ENCODE peak calls at places on chromosomes 7 and 10, in ten cellular contexts. One of them, this sample, is unnamed.

GRCh38 chr7:33423646-33424020 is 294.3 kb downstream of the BBS9 start:
- DNase-seq in GM23248: no peak
- DNase-seq in lower lobe of right lung: no peak
- DNase-seq in colonic mucosa: peak; percentile 28
- DNase-seq in ureter: no peak
- DNase-seq in fibroblast of the conjunctiva: no peak
- DNase-seq in cerebellum: no peak
- DNase-seq in iPS-NIHi11: peak; percentile 17
- DNase-seq in activated CD4-positive, alpha-beta memory T cell treated with anti-CD3 and anti-CD28 coated beads for 36 hours: peak; percentile 13
- DNase-seq in CD4-positive, alpha-beta T cell: no peak
- DNase-seq in this sample: peak; percentile 8

GRCh38 chr7:134941947-134942346 is 44.4 kb upstream of the AGBL3 start:
- DNase-seq in GM23248: peak; percentile 32
- DNase-seq in lower lobe of right lung: no peak
- DNase-seq in colonic mucosa: no peak
- DNase-seq in ureter: no peak
- DNase-seq in fibroblast of the conjunctiva: no peak
- DNase-seq in cerebellum: no peak
- DNase-seq in iPS-NIHi11: no peak
- DNase-seq in activated CD4-positive, alpha-beta memory T cell treated with anti-CD3 and anti-CD28 coated beads for 36 hours: no peak
- DNase-seq in CD4-positive, alpha-beta T cell: no peak
- DNase-seq in this sample: no peak

GRCh38 chr7:106812027-106812643 is 52.9 kb upstream of the PIK3CG start:
- DNase-seq in GM23248: peak; percentile 49
- DNase-seq in lower lobe of right lung: peak; percentile 54
- DNase-seq in colonic mucosa: no peak
- DNase-seq in ureter: no peak
- DNase-seq in fibroblast of the conjunctiva: no peak
- DNase-seq in cerebellum: no peak
- DNase-seq in iPS-NIHi11: no peak
- DNase-seq in activated CD4-positive, alpha-beta memory T cell treated with anti-CD3 and anti-CD28 coated beads for 36 hours: no peak
- DNase-seq in CD4-positive, alpha-beta T cell: no peak
- DNase-seq in this sample: no peak

GRCh38 chr7:158655931-158656441 is 48.6 kb downstream of the NCAPG2 start:
- DNase-seq in GM23248: no peak
- DNase-seq in lower lobe of right lung: no peak
- DNase-seq in colonic mucosa: no peak
- DNase-seq in ureter: no peak
- DNase-seq in fibroblast of the conjunctiva: no peak
- DNase-seq in cerebellum: no peak
- DNase-seq in iPS-NIHi11: no peak
- DNase-seq in activated CD4-positive, alpha-beta memory T cell treated with anti-CD3 and anti-CD28 coated beads for 36 hours: peak; percentile 88
- DNase-seq in CD4-positive, alpha-beta T cell: no peak
- DNase-seq in this sample: no peak

GRCh38 chr10:5343561-5343960 is 21.2 kb upstream of the UCN3 start:
- DNase-seq in GM23248: peak; percentile 9
- DNase-seq in lower lobe of right lung: no peak
- DNase-seq in colonic mucosa: no peak
- DNase-seq in ureter: no peak
- DNase-seq in fibroblast of the conjunctiva: no peak
- DNase-seq in cerebellum: no peak
- DNase-seq in iPS-NIHi11: no peak
- DNase-seq in activated CD4-positive, alpha-beta memory T cell treated with anti-CD3 and anti-CD28 coated beads for 36 hours: peak; percentile 39
- DNase-seq in CD4-positive, alpha-beta T cell: peak; percentile 37
- DNase-seq in this sample: peak; percentile 14

GRCh38 chr10:60384708-60385398 is 4.8 kb downstream of the ANK3 start:
- DNase-seq in GM23248: peak; percentile 96
- DNase-seq in lower lobe of right lung: no peak
- DNase-seq in colonic mucosa: no peak
- DNase-seq in ureter: no peak
- DNase-seq in fibroblast of the conjunctiva: peak; percentile 93
- DNase-seq in cerebellum: peak; percentile 64
- DNase-seq in iPS-NIHi11: peak; percentile 37
- DNase-seq in activated CD4-positive, alpha-beta memory T cell treated with anti-CD3 and anti-CD28 coated beads for 36 hours: no peak
- DNase-seq in CD4-positive, alpha-beta T cell: no peak
- DNase-seq in this sample: peak; percentile 41

GRCh38 chr10:56346845-56347415 is 14.1 kb downstream of the ZWINT start:
- DNase-seq in GM23248: peak; percentile 35
- DNase-seq in lower lobe of right lung: no peak
- DNase-seq in colonic mucosa: no peak
- DNase-seq in ureter: no peak
- DNase-seq in fibroblast of the conjunctiva: no peak
- DNase-seq in cerebellum: no peak
- DNase-seq in iPS-NIHi11: no peak
- DNase-seq in activated CD4-positive, alpha-beta memory T cell treated with anti-CD3 and anti-CD28 coated beads for 36 hours: no peak
- DNase-seq in CD4-positive, alpha-beta T cell: no peak
- DNase-seq in this sample: peak; percentile 5

GRCh38 chr10:99872367-99873162 is 90.1 kb downstream of the ABCC2 start:
- DNase-seq in GM23248: peak; percentile 42
- DNase-seq in lower lobe of right lung: no peak
- DNase-seq in colonic mucosa: no peak
- DNase-seq in ureter: no peak
- DNase-seq in fibroblast of the conjunctiva: no peak
- DNase-seq in cerebellum: no peak
- DNase-seq in iPS-NIHi11: no peak
- DNase-seq in activated CD4-positive, alpha-beta memory T cell treated with anti-CD3 and anti-CD28 coated beads for 36 hours: peak; percentile 14
- DNase-seq in CD4-positive, alpha-beta T cell: no peak
- DNase-seq in this sample: no peak

GRCh38 chr7:92836489-92837213 is at the start of gene CDK6:
- DNase-seq in GM23248: peak; percentile 87
- DNase-seq in lower lobe of right lung: peak; percentile 74
- DNase-seq in colonic mucosa: peak; percentile 76
- DNase-seq in ureter: peak; percentile 59
- DNase-seq in fibroblast of the conjunctiva: no peak
- DNase-seq in cerebellum: no peak
- DNase-seq in iPS-NIHi11: peak; percentile 73
- DNase-seq in activated CD4-positive, alpha-beta memory T cell treated with anti-CD3 and anti-CD28 coated beads for 36 hours: peak; percentile 80
- DNase-seq in CD4-positive, alpha-beta T cell: peak; percentile 55
- DNase-seq in this sample: peak; percentile 80

GRCh38 chr7:95686109-95686508 is 86.2 kb upstream of the DYNC1I1 start:
- DNase-seq in GM23248: peak; percentile 81
- DNase-seq in lower lobe of right lung: no peak
- DNase-seq in colonic mucosa: peak; percentile 41
- DNase-seq in ureter: peak; percentile 51
- DNase-seq in fibroblast of the conjunctiva: peak; percentile 53
- DNase-seq in cerebellum: no peak
- DNase-seq in iPS-NIHi11: peak; percentile 36
- DNase-seq in activated CD4-positive, alpha-beta memory T cell treated with anti-CD3 and anti-CD28 coated beads for 36 hours: no peak
- DNase-seq in CD4-positive, alpha-beta T cell: no peak
- DNase-seq in this sample: peak; percentile 79

GRCh38 chr10:6637053-6637452 is 57.0 kb upstream of the PRKCQ start:
- DNase-seq in GM23248: no peak
- DNase-seq in lower lobe of right lung: no peak
- DNase-seq in colonic mucosa: no peak
- DNase-seq in ureter: no peak
- DNase-seq in fibroblast of the conjunctiva: no peak
- DNase-seq in cerebellum: no peak
- DNase-seq in iPS-NIHi11: no peak
- DNase-seq in activated CD4-positive, alpha-beta memory T cell treated with anti-CD3 and anti-CD28 coated beads for 36 hours: no peak
- DNase-seq in CD4-positive, alpha-beta T cell: no peak
- DNase-seq in this sample: no peak

GRCh38 chr10:47254611-47255010 is 45.4 kb upstream of the GDF10 start:
- DNase-seq in GM23248: no peak
- DNase-seq in lower lobe of right lung: no peak
- DNase-seq in colonic mucosa: no peak
- DNase-seq in ureter: no peak
- DNase-seq in fibroblast of the conjunctiva: no peak
- DNase-seq in cerebellum: no peak
- DNase-seq in iPS-NIHi11: no peak
- DNase-seq in activated CD4-positive, alpha-beta memory T cell treated with anti-CD3 and anti-CD28 coated beads for 36 hours: no peak
- DNase-seq in CD4-positive, alpha-beta T cell: no peak
- DNase-seq in this sample: no peak

GRCh38 chr10:86152354-86152753 is 214.2 kb downstream of the GRID1 start:
- DNase-seq in GM23248: no peak
- DNase-seq in lower lobe of right lung: no peak
- DNase-seq in colonic mucosa: no peak
- DNase-seq in ureter: no peak
- DNase-seq in fibroblast of the conjunctiva: no peak
- DNase-seq in cerebellum: no peak
- DNase-seq in iPS-NIHi11: no peak
- DNase-seq in activated CD4-positive, alpha-beta memory T cell treated with anti-CD3 and anti-CD28 coated beads for 36 hours: no peak
- DNase-seq in CD4-positive, alpha-beta T cell: no peak
- DNase-seq in this sample: no peak

GRCh38 chr7:94297397-94297838 is 97.3 kb upstream of the COL1A2 start:
- DNase-seq in GM23248: peak; percentile 98
- DNase-seq in lower lobe of right lung: no peak
- DNase-seq in colonic mucosa: peak; percentile 28
- DNase-seq in ureter: peak; percentile 80
- DNase-seq in fibroblast of the conjunctiva: peak; percentile 91
- DNase-seq in cerebellum: no peak
- DNase-seq in iPS-NIHi11: no peak
- DNase-seq in activated CD4-positive, alpha-beta memory T cell treated with anti-CD3 and anti-CD28 coated beads for 36 hours: no peak
- DNase-seq in CD4-positive, alpha-beta T cell: no peak
- DNase-seq in this sample: no peak

GRCh38 chr7:157125376-157126223 is 13.1 kb upstream of the UBE3C start:
- DNase-seq in GM23248: no peak
- DNase-seq in lower lobe of right lung: no peak
- DNase-seq in colonic mucosa: no peak
- DNase-seq in ureter: no peak
- DNase-seq in fibroblast of the conjunctiva: no peak
- DNase-seq in cerebellum: no peak
- DNase-seq in iPS-NIHi11: no peak
- DNase-seq in activated CD4-positive, alpha-beta memory T cell treated with anti-CD3 and anti-CD28 coated beads for 36 hours: no peak
- DNase-seq in CD4-positive, alpha-beta T cell: no peak
- DNase-seq in this sample: no peak

GRCh38 chr7:137096607-137097006 is 228.2 kb downstream of the CHRM2 start:
- DNase-seq in GM23248: no peak
- DNase-seq in lower lobe of right lung: no peak
- DNase-seq in colonic mucosa: no peak
- DNase-seq in ureter: no peak
- DNase-seq in fibroblast of the conjunctiva: no peak
- DNase-seq in cerebellum: no peak
- DNase-seq in iPS-NIHi11: no peak
- DNase-seq in activated CD4-positive, alpha-beta memory T cell treated with anti-CD3 and anti-CD28 coated beads for 36 hours: no peak
- DNase-seq in CD4-positive, alpha-beta T cell: no peak
- DNase-seq in this sample: peak; percentile 23

GRCh38 chr7:92255308-92255707 is 9.5 kb downstream of the ANKIB1 start:
- DNase-seq in GM23248: peak; percentile 95
- DNase-seq in lower lobe of right lung: no peak
- DNase-seq in colonic mucosa: no peak
- DNase-seq in ureter: no peak
- DNase-seq in fibroblast of the conjunctiva: peak; percentile 12
- DNase-seq in cerebellum: no peak
- DNase-seq in iPS-NIHi11: no peak
- DNase-seq in activated CD4-positive, alpha-beta memory T cell treated with anti-CD3 and anti-CD28 coated beads for 36 hours: no peak
- DNase-seq in CD4-positive, alpha-beta T cell: no peak
- DNase-seq in this sample: no peak

GRCh38 chr10:105197960-105198359 is 556.9 kb downstream of the SORCS3 start:
- DNase-seq in GM23248: no peak
- DNase-seq in lower lobe of right lung: no peak
- DNase-seq in colonic mucosa: no peak
- DNase-seq in ureter: no peak
- DNase-seq in fibroblast of the conjunctiva: no peak
- DNase-seq in cerebellum: no peak
- DNase-seq in iPS-NIHi11: no peak
- DNase-seq in activated CD4-positive, alpha-beta memory T cell treated with anti-CD3 and anti-CD28 coated beads for 36 hours: no peak
- DNase-seq in CD4-positive, alpha-beta T cell: no peak
- DNase-seq in this sample: no peak

This sample was measured in NCI-H69.